ENCODE peak calls at places on chromosomes 11 and 22, in six cellular contexts. P is naive thymus-derived CD4-positive, alpha-beta T cell; S is caudate nucleus; X is fibroblast of the conjunctiva; N is T47D; W is activated CD4-positive, alpha-beta T cell treated with anti-CD3 and anti-CD28 coated beads for 4 hours. D is an unnamed sample.

GRCh38 chr11:2306971-2307732 is 5.3 kb downstream of the TSPAN32 start:
- DNase-seq in P (no peak), S (no peak), X (no peak), N (no peak), W (no peak), D (no peak)

GRCh38 chr11:64602466-64603070 is 11.5 kb downstream of the SLC22A12 start:
- DNase-seq in P (no peak), S (no peak), X (no peak), N (no peak), W (no peak), D (no peak)

GRCh38 chr22:48449466-48450187 is 1378.0 kb downstream of the BRD1 start:
- DNase-seq in P (no peak), S (no peak), X (no peak), N (no peak), W (no peak), D (no peak)

GRCh38 chr11:20599424-20600346 is at the start of gene SLC6A5:
- DNase-seq in P (no peak), S (no peak), X (no peak), N (peak), W (no peak), D (no peak)

GRCh38 chr22:38305481-38306448 is 11.5 kb downstream of the CSNK1E start:
- DNase-seq in P (no peak), S (no peak), X (no peak), N (peak), W (peak), D (peak)

GRCh38 chr11:69826773-69827172 is 7.6 kb upstream of the FGF3 start:
- DNase-seq in P (no peak), S (no peak), X (no peak), N (no peak), W (no peak), D (no peak)

GRCh38 chr11:110960167-110960566 is 247.9 kb upstream of the ARHGAP20 start:
- DNase-seq in P (no peak), S (no peak), X (no peak), N (no peak), W (no peak), D (no peak)

GRCh38 chr11:119378851-119379465 is 2.5 kb downstream of the USP2 start:
- DNase-seq in P (no peak), S (no peak), X (no peak), N (no peak), W (no peak), D (peak)

GRCh38 chr22:39234157-39234793 is 10.5 kb downstream of the PDGFB start:
- DNase-seq in P (no peak), S (no peak), X (no peak), N (no peak), W (no peak), D (no peak)

GRCh38 chr22:19903031-19903430 is 38.5 kb upstream of the COMT start:
- DNase-seq in P (no peak), S (no peak), X (no peak), N (no peak), W (no peak), D (no peak)

GRCh38 chr22:35697142-35697541 is 20.5 kb upstream of the APOL5 start:
- DNase-seq in P (no peak), S (no peak), X (no peak), N (no peak), W (no peak), D (no peak)

GRCh38 chr11:117094776-117095175 is 3.5 kb downstream of the SIK3 start:
- DNase-seq in P (no peak), S (no peak), X (no peak), N (no peak), W (no peak), D (no peak)